ENCODE peak calls at places on chromosomes 6 and 20, in seven cellular contexts. A is upper lobe of right lung, H is uterus, J is fibroblast of pulmonary artery, Z is neural crest cell, R is cardiac fibroblast, N is brain microvascular endothelial cell. U is an unnamed sample.

GRCh38 chr20:46761566-46761965 is 52.1 kb downstream of the SLC2A10 start:
- DNase-seq in A (no peak), H (no peak), J (no peak), Z (no peak), R (no peak), N (no peak), U (no peak)

GRCh38 chr6:166387642-166388325 is 5.0 kb upstream of the MPC1 start:
- DNase-seq in A (no peak), H (no peak), J (no peak), Z (no peak), R (no peak), N (no peak), U (no peak)

GRCh38 chr6:109922851-109923250 is 55.3 kb upstream of the GPR6 start:
- DNase-seq in A (no peak), H (no peak), J (no peak), Z (no peak), R (no peak), N (no peak), U (no peak)

GRCh38 chr6:161435426-161436065 is 161.7 kb upstream of the AGPAT4 start:
- DNase-seq in A (no peak), H (no peak), J (peak), Z (no peak), R (peak), N (peak), U (no peak)

GRCh38 chr6:25237579-25237978 is 41.6 kb upstream of the CARMIL1 start:
- DNase-seq in A (no peak), H (no peak), J (no peak), Z (no peak), R (peak), N (no peak), U (no peak)

GRCh38 chr6:31203345-31203979 is 33.0 kb upstream of the POU5F1 start:
- DNase-seq in A (no peak), H (no peak), J (peak), Z (no peak), R (peak), N (peak), U (no peak)

GRCh38 chr20:25090492-25091429 is 8.8 kb upstream of the VSX1 start:
- DNase-seq in A (no peak), H (no peak), J (no peak), Z (no peak), R (no peak), N (no peak), U (no peak)

GRCh38 chr20:34861386-34862084 is 11.1 kb downstream of the GGT7 start:
- DNase-seq in A (peak), H (no peak), J (no peak), Z (no peak), R (no peak), N (no peak), U (no peak)

GRCh38 chr6:40997256-40997957 is 41.6 kb downstream of the UNC5CL start:
- DNase-seq in A (no peak), H (no peak), J (peak), Z (no peak), R (peak), N (peak), U (peak)

GRCh38 chr6:122476131-122476530 is 4.5 kb upstream of the SERINC1 start:
- DNase-seq in A (no peak), H (no peak), J (peak), Z (no peak), R (peak), N (no peak), U (no peak)

GRCh38 chr6:142323377-142323776 is 21.6 kb downstream of the ADGRG6 start:
- DNase-seq in A (no peak), H (no peak), J (no peak), Z (no peak), R (peak), N (no peak), U (no peak)

GRCh38 chr6:125811259-125811658 is 20.5 kb downstream of the NCOA7 start:
- DNase-seq in A (no peak), H (no peak), J (no peak), Z (no peak), R (no peak), N (no peak), U (no peak)

GRCh38 chr6:27126815-27127537 is 120.5 kb upstream of the PRSS16 start:
- DNase-seq in A (peak), H (peak), J (peak), Z (peak), R (peak), N (peak), U (peak)

GRCh38 chr6:148972481-148972880 is 225.7 kb downstream of the UST start:
- DNase-seq in A (no peak), H (no peak), J (no peak), Z (no peak), R (no peak), N (no peak), U (peak)

GRCh38 chr6:132456700-132457143 is 55.4 kb upstream of the MOXD1 start:
- DNase-seq in A (peak), H (no peak), J (no peak), Z (no peak), R (no peak), N (no peak), U (no peak)

GRCh38 chr20:33291830-33292355 is 8.9 kb downstream of the BPIFB1 start:
- DNase-seq in A (peak), H (no peak), J (peak), Z (peak), R (peak), N (peak), U (peak)

GRCh38 chr6:48613221-48613949 is 502.4 kb upstream of the PTCHD4 start:
- DNase-seq in A (no peak), H (no peak), J (peak), Z (no peak), R (peak), N (no peak), U (no peak)
- TF ChIP-seq CTCF in A (no peak), H (no peak), J (no peak), Z (no peak), R (no peak), N (no peak), U (no peak)

GRCh38 chr20:9172908-9173307 is 104.0 kb downstream of the PLCB4 start:
- DNase-seq in A (no peak), H (no peak), J (peak), Z (no peak), R (peak), N (no peak), U (no peak)
- TF ChIP-seq CTCF in A (peak), H (peak), J (no peak), Z (no peak), R (peak), N (peak), U (no peak)

DNA sequence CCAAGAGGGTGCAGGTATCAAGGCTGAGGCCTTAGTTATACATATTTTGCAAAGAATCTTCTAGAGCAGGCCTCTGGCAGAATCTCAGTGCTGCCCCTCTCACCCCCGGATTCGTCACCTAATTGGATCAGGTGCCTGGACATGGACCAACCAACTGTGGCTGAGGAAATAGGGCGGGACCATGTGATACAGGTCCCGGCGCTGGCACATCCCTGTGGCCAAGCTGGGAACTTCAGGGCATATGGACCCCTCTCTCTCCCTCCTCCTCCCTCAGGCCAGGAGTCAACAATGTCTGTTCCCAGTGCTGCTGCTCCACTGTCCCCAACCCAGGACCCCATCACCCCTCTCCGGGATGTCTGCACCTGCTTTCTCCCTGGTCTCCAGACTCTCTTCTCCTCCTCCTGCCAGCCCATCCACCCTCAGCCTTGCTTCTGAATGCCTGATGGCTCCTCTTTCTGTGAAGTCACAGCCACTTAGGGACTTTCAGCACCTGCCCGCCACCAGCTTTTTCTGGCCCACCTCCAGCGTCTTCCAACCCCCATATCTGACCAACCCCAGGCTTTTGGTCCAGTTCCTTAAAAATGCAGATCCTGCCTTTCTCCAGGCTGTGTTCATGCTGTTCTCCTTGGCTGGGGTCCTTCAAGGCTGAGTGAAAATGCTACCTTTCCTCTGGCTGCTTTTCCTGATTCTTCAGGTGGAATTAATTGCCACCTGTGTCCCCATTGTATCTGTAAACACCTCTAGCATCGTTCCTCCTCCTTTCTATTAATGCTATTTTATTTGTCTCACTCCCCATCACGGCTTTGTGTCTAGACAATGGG is 19.0 kb upstream of the MLN start:
- DNase-seq in A (no peak), H (no peak), J (peak), Z (peak), R (peak), N (peak), U (peak)
- TF ChIP-seq CTCF in A (peak), H (no peak), J (peak), Z (peak), R (peak), N (peak), U (peak)

DNA sequence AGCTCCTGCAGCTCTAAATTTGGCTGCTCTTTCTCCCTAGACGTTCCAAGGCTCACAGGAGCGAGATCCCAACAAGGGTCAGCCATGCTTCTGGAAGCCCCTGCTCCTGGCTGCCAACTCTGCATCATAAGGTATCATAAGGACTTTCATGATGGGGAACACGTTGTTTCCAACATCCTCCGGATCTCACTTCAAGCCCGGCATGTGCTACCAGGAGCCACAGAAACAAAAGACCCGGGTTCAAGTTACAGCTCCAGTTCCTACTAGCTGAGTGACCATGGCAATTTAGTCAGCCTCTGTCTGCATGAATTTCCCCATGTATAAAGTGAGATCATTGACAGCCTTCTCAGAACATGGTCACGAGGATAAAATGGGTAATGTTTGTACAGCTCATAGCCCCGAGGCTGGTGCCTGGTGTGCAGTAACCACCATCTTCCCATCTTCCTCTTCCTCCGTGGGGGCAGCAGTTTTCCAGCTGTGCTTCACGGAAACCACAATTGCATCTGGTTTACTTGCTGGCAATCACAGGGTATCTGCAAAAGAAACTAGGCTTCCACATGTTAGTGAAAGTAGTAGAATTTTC is 209.0 kb upstream of the ECI2 start:
- DNase-seq in A (no peak), H (no peak), J (no peak), Z (no peak), R (no peak), N (peak), U (no peak)
- TF ChIP-seq CTCF in A (no peak), H (no peak), J (no peak), Z (no peak), R (no peak), N (no peak), U (no peak)

DNA sequence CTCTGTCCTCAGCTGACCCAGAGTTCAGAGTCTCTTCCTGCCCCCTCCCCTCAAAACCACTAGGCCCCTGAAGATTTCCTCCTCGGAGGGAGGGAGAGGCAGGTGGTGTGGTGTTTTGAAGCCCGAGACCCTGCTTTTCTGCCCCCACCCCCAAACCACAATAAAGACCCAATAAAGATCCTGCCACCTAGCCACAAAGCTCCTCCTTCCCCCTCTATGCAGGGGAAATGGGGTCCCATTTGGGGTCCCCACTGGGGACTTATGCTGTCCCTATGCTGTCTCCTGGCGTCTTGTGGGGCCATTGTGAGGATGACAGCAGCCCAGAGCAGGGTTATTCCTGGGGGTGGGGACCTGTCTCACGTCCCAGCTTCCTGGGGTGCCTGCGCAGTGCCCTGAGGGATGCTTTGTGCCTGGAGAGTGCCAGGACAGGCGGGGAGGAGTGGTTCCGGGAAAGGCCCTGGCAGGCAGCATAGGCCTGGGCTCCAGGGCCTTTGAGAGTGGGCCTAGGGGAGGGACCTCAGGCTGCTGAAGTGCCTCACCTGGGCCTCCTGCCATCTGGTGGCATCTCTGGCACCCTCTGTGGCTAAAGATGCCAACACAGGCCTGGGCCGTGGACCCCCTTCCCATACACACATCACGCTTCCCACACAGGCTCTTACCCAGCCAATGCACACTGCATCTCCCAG is 8.0 kb upstream of the ARMC12 start:
- DNase-seq in A (peak), H (peak), J (no peak), Z (no peak), R (no peak), N (no peak), U (no peak)
- TF ChIP-seq CTCF in A (peak), H (no peak), J (no peak), Z (no peak), R (no peak), N (no peak), U (no peak)

DNA sequence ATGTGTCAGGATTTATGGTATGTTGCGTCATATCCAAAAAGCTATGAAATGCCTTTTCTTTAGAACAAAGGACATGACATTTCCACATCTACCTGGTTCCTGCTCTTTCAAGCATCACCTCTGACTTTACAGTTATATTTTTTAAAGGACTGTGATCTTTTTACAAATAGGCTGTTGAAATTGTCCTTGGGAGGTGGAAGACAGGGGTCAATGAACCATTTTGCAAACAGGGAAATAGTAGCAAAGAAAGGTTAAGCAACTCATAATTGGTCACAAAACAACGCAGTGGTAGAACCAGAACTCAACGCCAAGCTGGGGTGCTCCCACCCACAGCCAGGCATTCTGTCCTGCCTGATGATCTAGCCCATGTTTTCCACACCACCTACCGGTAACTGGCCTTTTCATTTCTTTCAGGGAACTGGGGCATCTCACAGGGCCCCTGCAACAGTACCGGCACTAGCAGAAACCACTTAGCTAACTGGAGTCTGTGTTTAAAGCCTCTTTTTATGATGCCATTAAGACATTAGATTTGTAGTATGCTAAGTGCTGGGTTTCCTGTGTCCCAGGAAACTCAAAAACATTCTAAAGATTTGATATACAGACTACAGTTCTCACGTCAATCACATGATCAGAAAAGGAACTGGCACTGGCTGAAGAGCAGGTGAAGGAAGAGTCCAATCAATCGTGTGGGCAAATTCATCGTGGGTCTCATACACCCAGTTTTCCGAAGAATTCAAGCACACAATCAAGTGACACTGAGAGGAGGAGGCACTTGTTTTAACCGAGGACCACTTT is 13.9 kb downstream of the ZNF217 start:
- DNase-seq in A (no peak), H (peak), J (peak), Z (no peak), R (peak), N (no peak), U (no peak)
- TF ChIP-seq CTCF in A (no peak), H (peak), J (no peak), Z (no peak), R (peak), N (peak), U (no peak)

DNA sequence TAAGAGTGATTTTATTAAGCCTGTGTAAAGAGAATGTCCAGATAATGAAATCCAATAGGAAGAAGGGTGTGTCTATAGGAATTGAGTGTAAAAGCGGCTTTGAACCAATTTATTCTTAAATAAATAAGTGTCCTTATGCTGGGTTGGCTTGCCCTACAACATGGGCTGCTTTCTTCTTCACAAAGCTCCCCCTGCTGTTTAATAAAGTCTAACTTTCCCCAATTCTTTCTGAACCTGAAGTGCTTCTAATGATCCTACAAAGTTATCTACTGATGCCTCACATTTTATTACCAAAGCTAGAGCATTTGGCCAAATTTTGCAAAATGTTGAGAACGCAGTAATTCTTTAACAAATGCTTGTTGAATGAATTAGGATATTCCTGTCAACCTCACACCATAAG is 36.3 kb upstream of the SIRT5 start:
- DNase-seq in A (no peak), H (no peak), J (peak), Z (no peak), R (peak), N (peak), U (no peak)
- TF ChIP-seq CTCF in A (peak), H (peak), J (peak), Z (peak), R (peak), N (peak), U (no peak)

DNA sequence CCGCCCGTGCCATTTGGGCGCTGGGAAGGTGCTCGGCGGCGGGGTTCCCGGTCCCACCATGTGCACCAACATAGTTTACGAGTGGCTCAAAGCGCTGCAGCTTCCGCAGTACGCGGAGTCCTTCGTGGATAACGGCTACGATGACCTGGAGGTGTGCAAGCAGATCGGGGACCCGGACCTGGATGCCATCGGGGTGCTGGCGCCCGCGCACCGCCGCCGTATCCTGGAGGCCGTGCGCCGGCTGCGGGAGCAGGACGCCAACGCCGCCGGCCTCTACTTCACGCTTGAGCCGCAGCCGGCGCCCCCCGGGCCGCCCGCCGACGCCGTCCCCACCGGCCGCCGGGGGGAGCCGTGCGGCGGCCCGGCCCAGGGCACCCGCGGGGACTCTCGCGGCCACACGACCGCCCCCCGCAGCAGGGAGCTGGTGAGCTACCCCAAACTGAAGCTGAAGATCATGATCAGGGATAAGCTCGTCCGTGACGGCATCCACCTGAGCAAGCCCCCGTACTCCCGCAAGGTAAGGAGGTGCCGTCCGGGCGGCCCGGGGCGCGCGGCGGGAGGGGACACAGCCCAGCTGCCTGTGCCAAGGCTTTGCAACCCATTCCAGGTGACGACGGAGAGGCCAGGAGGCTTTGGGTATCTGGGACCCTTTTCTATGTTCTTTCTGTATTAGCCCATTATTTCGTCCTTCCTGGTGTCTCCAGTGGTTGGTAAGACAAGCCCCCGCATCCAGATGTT is 550 bp downstream of the SAMD5 start:
- DNase-seq in A (peak), H (peak), J (no peak), Z (peak), R (no peak), N (no peak), U (peak)
- TF ChIP-seq CTCF in A (no peak), H (no peak), J (no peak), Z (peak), R (no peak), N (peak), U (no peak)

DNA sequence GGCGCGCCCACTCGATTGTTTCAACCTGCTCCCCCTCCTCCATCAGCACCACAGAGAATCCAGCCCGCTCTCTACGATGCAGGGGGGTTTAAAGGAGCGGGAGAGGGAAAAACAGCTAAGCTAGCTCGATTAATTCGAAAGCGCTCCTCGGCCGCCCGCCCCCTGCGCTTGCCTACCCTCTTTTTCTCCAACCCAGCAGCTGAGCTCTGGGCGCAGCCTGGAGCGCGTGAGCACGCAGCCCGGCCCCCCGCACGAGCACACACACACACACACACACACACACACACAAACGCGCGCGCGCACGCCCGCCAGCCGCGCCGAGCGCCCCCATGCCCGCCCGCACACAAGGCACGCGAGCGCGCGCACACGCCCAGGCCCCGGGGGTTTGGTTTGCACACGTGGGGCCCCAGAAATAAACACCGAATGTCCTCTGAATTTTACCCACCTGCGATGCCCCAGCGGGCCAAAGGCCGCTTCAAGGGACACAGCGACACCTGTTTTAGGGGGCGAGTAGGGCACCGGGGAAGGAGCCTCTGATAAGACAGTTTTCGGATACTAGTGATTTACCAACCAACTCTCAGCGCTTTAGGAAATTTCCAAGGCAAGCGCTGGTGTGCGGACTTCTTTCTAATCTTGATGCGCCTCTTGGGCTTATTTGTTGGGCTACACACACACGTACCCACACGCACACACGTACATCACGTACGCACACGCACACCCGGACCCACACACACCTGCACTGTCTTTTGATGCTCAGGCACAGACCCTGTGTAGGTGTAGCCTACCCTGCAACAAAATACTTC is 787 bp upstream of the NRN1 start:
- DNase-seq in A (no peak), H (no peak), J (no peak), Z (peak), R (no peak), N (peak), U (peak)
- TF ChIP-seq CTCF in A (peak), H (no peak), J (no peak), Z (peak), R (no peak), N (peak), U (peak)

GRCh38 chr6:56995347-56995746 is 40.4 kb downstream of the BEND6 start:
- DNase-seq in A (no peak), H (no peak), J (no peak), Z (no peak), R (no peak), N (no peak), U (no peak)
- TF ChIP-seq CTCF in A (no peak), H (no peak), J (no peak), Z (no peak), R (no peak), N (peak), U (peak)